ENCODE peak calls at places on chromosomes 1 and 21, in nine cellular contexts. W is fibroblast of lung; Q is effector memory CD4-positive, alpha-beta T cell; K is CD4-positive, alpha-beta memory T cell; Y is GM23338; I is upper lobe of right lung; S is neural progenitor cell; R is body of pancreas; V is thoracic aorta. D is an unnamed sample. For H3K4me1, the result is how much of the 10 kb centered on the place peaks cover.

GRCh38 chr1:40877681-40878080 is 15.5 kb upstream of the CITED4 start:
- DNase-seq in Y (peak), R (peak), Q (no peak), W (peak), I (no peak), V (peak), S (no peak), K (no peak), D (no peak)

GRCh38 chr1:32335619-32335950 is 448 bp downstream of the MARCKSL1 start:
- DNase-seq in W (no peak), I (no peak), V (no peak), R (no peak), S (peak), Q (no peak), K (no peak), Y (peak), D (no peak)

GRCh38 chr1:165894591-165894990 is 67.2 kb downstream of the UCK2 start:
- DNase-seq in I (no peak), W (peak), R (no peak), K (no peak), S (no peak), Q (no peak), Y (no peak), V (no peak), D (no peak)

GRCh38 chr1:65066379-65066765 is 81.6 kb upstream of the AK4 start:
- DNase-seq in Q (no peak), W (no peak), R (no peak), K (no peak), S (no peak), Y (no peak), V (no peak), I (no peak), D (no peak)

GRCh38 chr21:39666681-39667315 is 54.1 kb downstream of the B3GALT5 start:
- DNase-seq in Y (no peak), W (no peak), K (no peak), S (no peak), V (no peak), Q (no peak), R (peak), I (peak), D (no peak)

GRCh38 chr1:8396912-8397406 is 79.0 kb downstream of the SLC45A1 start:
- DNase-seq in Q (no peak), W (peak), Y (no peak), I (no peak), S (no peak), K (no peak), R (no peak), V (peak), D (peak)

GRCh38 chr1:20058531-20058930 is 11.5 kb upstream of the PLA2G5 start:
- DNase-seq in K (peak), Q (no peak), I (no peak), V (no peak), W (peak), Y (no peak), R (no peak), S (no peak), D (peak)

GRCh38 chr1:211332036-211332616 is 5.5 kb downstream of the TRAF5 start:
- DNase-seq in I (no peak), S (no peak), W (no peak), R (no peak), Y (no peak), Q (no peak), K (no peak), V (no peak), D (no peak)

GRCh38 chr1:30761312-30762151 is 4.0 kb upstream of the LAPTM5 start:
- DNase-seq in S (no peak), I (no peak), W (peak), Q (no peak), Y (no peak), K (no peak), V (no peak), R (no peak), D (no peak)

GRCh38 chr1:220787069-220787614 is 429 bp downstream of the MTARC1 start:
- DNase-seq in I (peak), W (no peak), V (no peak), R (peak), S (no peak), Q (no peak), Y (peak), K (no peak), D (no peak)

GRCh38 chr1:6210606-6211355 is 4.9 kb downstream of the RNF207 start:
- DNase-seq in I (no peak), W (no peak), Q (no peak), Y (no peak), S (no peak), V (no peak), K (no peak), R (no peak), D (no peak)

GRCh38 chr1:63663301-63663700 is 70.1 kb downstream of the PGM1 start:
- DNase-seq in I (no peak), Q (no peak), W (peak), K (no peak), Y (no peak), S (no peak), R (no peak), V (no peak), D (no peak)

GRCh38 chr1:233440952-233441401 is 113.5 kb downstream of the MAP3K21 start:
- DNase-seq in I (no peak), Q (no peak), S (peak), V (no peak), K (peak), Y (peak), R (peak), W (peak), D (peak)

GRCh38 chr1:221961532-221962292 is 219.8 kb upstream of the DUSP10 start:
- DNase-seq in I (no peak), W (peak), K (no peak), Q (no peak), R (peak), S (no peak), V (no peak), Y (no peak), D (no peak)

GRCh38 chr1:221962385-221962784 is 220.5 kb upstream of the DUSP10 start:
- DNase-seq in W (no peak), V (no peak), Q (no peak), I (no peak), R (no peak), Y (no peak), S (no peak), K (no peak), D (no peak)

GRCh38 chr1:221965252-221965651 is 223.4 kb upstream of the DUSP10 start:
- DNase-seq in W (peak), Y (no peak), Q (no peak), I (no peak), S (no peak), V (no peak), R (no peak), K (no peak), D (no peak)

GRCh38 chr1:221963742-221964141 is 221.9 kb upstream of the DUSP10 start:
- DNase-seq in W (no peak), Q (no peak), R (no peak), V (no peak), Y (no peak), S (no peak), I (no peak), K (no peak), D (no peak)
- H3K4me1 ChIP-seq in W (under half), Q (under half), R (under half), V (under half), Y (under half), S (under half), I (under half), K (under half), D (under half)

GRCh38 chr1:45789601-45790000 is 13.8 kb upstream of the MAST2 start:
- DNase-seq in Q (no peak), V (no peak), S (no peak), K (no peak), I (no peak), Y (no peak), R (no peak), W (no peak), D (no peak)

GRCh38 chr1:45796946-45797345 is 6.5 kb upstream of the MAST2 start:
- DNase-seq in Q (no peak), V (no peak), W (no peak), K (no peak), R (no peak), I (no peak), Y (no peak), S (peak), D (no peak)

GRCh38 chr1:45796381-45796780 is 7.0 kb upstream of the MAST2 start:
- DNase-seq in V (no peak), Q (no peak), S (no peak), K (no peak), Y (no peak), R (no peak), W (no peak), I (no peak), D (no peak)

GRCh38 chr1:45792744-45793143 is 10.7 kb upstream of the MAST2 start:
- DNase-seq in R (no peak), W (no peak), Q (no peak), Y (no peak), V (no peak), I (no peak), S (no peak), K (no peak), D (no peak)

DNA sequence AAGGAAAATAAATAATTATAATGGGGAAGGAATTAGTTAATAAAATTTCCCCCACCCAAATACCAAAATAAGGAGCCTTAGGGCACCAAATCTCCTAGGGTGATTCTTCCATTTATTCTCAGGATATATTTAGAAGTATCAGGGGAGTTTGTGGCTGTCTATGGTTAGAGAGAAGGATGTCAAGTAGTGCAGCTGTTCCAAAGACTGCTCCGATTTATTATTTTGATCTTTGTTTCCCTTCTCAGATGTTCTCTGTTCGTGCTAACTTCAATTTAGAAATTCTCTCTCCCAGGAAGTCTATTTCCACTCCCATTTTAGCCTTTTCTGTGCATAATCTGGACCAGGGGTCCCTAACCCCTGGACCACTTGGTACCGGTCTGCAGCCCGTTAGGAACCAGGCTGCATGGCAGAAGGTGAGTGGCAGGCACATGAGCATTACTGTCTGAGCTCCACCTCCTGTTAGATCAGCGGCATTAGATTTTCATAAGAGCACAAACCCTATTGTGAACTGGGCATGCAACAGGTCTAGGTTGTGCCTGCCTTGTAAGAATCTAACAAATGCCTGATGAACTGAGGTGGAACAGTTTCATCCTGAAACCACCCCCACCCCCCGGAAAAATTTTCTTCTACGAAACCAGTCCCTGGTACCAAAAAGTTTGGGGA is 9.3 kb upstream of the MAST2 start:
- DNase-seq in W (no peak), I (no peak), S (no peak), Q (no peak), K (no peak), Y (no peak), V (no peak), R (no peak), D (peak)
- H3K4me1 ChIP-seq in W (under half), I (under half), S (under half), Q (under half), K (under half), Y (under half), V (under half), R (under half), D (under half)

GRCh38 chr1:3544050-3544977 is 67.0 kb downstream of the MEGF6 start:
- DNase-seq in V (no peak), W (no peak), S (no peak), Q (no peak), Y (no peak), I (no peak), R (no peak), K (no peak), D (no peak)
- H3K4me1 ChIP-seq in V (half or more), W (under half), S (under half), Q (under half), Y (under half), I (under half), R (under half), K (under half), D (under half)

GRCh38 chr1:26286064-26286416 is 6.2 kb downstream of the SH3BGRL3 start:
- DNase-seq in I (no peak), S (no peak), K (no peak), Q (no peak), Y (no peak), V (no peak), W (no peak), R (no peak), D (no peak)
- H3K4me1 ChIP-seq in I (half or more), S (under half), K (half or more), Q (half or more), Y (under half), V (under half), W (under half), R (under half), D (half or more)

D was measured in OCI-LY7.